ENCODE peak calls at places on chromosomes 13 and 19, in six cellular contexts. E is WERI-Rb-1, Y is uterus, O is GM23338, I is breast epithelium, C is PC-9. M is an unnamed sample. For H3K27me3, the result is how much of the 10 kb centered on the place peaks cover.

GRCh38 chr19:49840321-49840720 is 10.6 kb upstream of the PTOV1 start:
- DNase-seq in E (no peak), I (no peak), O (no peak), C (no peak), Y (no peak), M (no peak)

GRCh38 chr19:34972163-34972705 is 8.2 kb upstream of the ZNF792 start:
- DNase-seq in I (peak), C (no peak), O (no peak), Y (no peak), E (no peak), M (no peak)

GRCh38 chr19:8421484-8422461 is 8.7 kb downstream of the MARCHF2 start:
- DNase-seq in C (no peak), Y (no peak), E (no peak), I (no peak), O (no peak), M (no peak)

GRCh38 chr19:53130506-53130905 is 2.2 kb downstream of the ZNF415 start:
- DNase-seq in Y (no peak), I (no peak), C (no peak), O (peak), E (no peak), M (peak)

GRCh38 chr13:33204130-33204927 is 81.2 kb downstream of the STARD13 start:
- DNase-seq in C (no peak), I (no peak), Y (peak), E (no peak), O (no peak), M (no peak)

GRCh38 chr13:106490887-106491321 is 44.6 kb downstream of the EFNB2 start:
- DNase-seq in Y (no peak), I (no peak), O (no peak), E (no peak), C (no peak), M (no peak)

GRCh38 chr13:81080911-81081454 is 740.1 kb upstream of the SPRY2 start:
- DNase-seq in I (no peak), Y (no peak), C (no peak), O (no peak), E (no peak), M (no peak)

GRCh38 chr13:45073809-45074208 is 46.5 kb upstream of the GTF2F2 start:
- DNase-seq in I (no peak), C (no peak), E (no peak), Y (no peak), O (peak), M (no peak)

GRCh38 chr19:19321143-19321577 is 531 bp downstream of the MAU2 start:
- DNase-seq in Y (no peak), C (no peak), I (no peak), E (peak), O (peak), M (no peak)

GRCh38 chr13:113864303-113864890 is 521 bp upstream of the GAS6 start:
- DNase-seq in E (no peak), C (no peak), O (no peak), Y (no peak), I (peak), M (no peak)

DNA sequence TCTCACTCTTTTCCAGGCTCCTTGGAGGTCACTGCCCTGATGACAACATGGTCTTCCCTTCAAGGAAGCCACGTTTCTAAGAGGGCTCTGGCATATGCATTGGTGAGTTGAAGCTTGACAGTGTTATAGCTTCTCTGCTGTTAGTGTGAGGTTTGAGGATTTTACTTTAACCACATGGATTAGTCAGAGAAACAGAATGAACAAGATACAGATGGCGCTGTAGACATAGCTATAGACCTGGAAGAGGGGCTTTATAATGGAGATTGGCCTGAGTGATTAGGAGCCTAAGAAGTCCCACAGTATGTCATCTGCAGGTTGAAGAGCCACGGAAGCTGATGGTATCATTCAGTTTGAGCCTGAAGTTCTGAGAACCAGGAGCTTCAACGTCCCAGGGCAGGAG is 18.4 kb upstream of the URI1 start:
- DNase-seq in Y (no peak), E (peak), I (no peak), C (no peak), O (no peak), M (no peak)
- TF ChIP-seq CTCF in Y (no peak), E (peak), I (no peak), C (no peak), O (no peak), M (no peak)

GRCh38 chr13:78608254-78608704 is 4.9 kb upstream of the POU4F1 start:
- DNase-seq in O (no peak), C (no peak), Y (no peak), I (no peak), E (no peak), M (no peak)

GRCh38 chr13:78611040-78611439 is 7.7 kb upstream of the POU4F1 start:
- DNase-seq in C (no peak), Y (no peak), E (no peak), I (no peak), O (no peak), M (no peak)

GRCh38 chr13:78608705-78609463 is 5.5 kb upstream of the POU4F1 start:
- DNase-seq in O (peak), C (no peak), E (no peak), I (no peak), Y (no peak), M (no peak)

GRCh38 chr13:78609464-78610205 is 6.3 kb upstream of the POU4F1 start:
- DNase-seq in Y (no peak), C (no peak), O (peak), I (no peak), E (no peak), M (no peak)

GRCh38 chr13:78610381-78610883 is 7.1 kb upstream of the POU4F1 start:
- DNase-seq in Y (no peak), I (no peak), O (no peak), C (no peak), E (no peak), M (no peak)
- H3K27me3 ChIP-seq in Y (under half), I (half or more), O (half or more), C (under half), E (under half), M (under half)

GRCh38 chr13:27666951-27667350 is 45.3 kb downstream of the POLR1D start:
- DNase-seq in O (no peak), E (no peak), I (no peak), Y (no peak), C (no peak), M (no peak)

GRCh38 chr13:27665761-27666160 is 44.1 kb downstream of the POLR1D start:
- DNase-seq in O (peak), Y (no peak), I (peak), E (no peak), C (no peak), M (no peak)

GRCh38 chr13:27662738-27663470 is 41.2 kb downstream of the POLR1D start:
- DNase-seq in O (no peak), I (no peak), E (no peak), C (no peak), Y (no peak), M (no peak)

GRCh38 chr13:27663947-27664346 is 42.3 kb downstream of the POLR1D start:
- DNase-seq in C (no peak), I (no peak), E (no peak), Y (no peak), O (peak), M (peak)

DNA sequence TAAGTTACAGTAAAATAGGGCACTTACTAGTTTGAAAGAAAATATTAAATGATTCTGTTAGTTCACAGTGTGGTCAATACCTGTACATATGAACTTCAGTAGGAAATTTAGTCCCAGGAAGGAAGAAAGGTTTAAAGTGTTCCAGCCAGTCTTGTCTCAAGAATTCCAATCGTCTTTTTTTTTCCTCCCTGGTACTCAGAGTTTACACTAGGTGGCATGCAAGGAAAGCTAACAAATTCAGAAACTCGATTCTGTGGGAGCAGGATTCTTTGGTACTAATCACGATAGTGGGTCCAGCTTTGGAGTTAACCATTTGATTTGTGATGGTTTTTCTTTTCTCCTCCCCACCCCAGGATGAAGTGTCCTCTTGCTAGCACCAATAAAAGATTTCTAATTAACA is 43.6 kb downstream of the POLR1D start:
- DNase-seq in Y (no peak), O (peak), E (no peak), I (no peak), C (no peak), M (no peak)
- TF ChIP-seq CTCF in Y (no peak), O (peak), E (peak), I (no peak), C (no peak), M (no peak)

GRCh38 chr19:47456721-47457478 is 14.8 kb downstream of the SLC8A2 start:
- DNase-seq in I (no peak), E (no peak), Y (no peak), C (no peak), O (peak), M (no peak)

GRCh38 chr19:47464619-47465018 is 7.1 kb downstream of the SLC8A2 start:
- DNase-seq in E (no peak), I (no peak), O (no peak), Y (no peak), C (no peak), M (no peak)

GRCh38 chr19:47461876-47462275 is 9.8 kb downstream of the SLC8A2 start:
- DNase-seq in O (no peak), Y (no peak), I (no peak), E (no peak), C (no peak), M (no peak)

GRCh38 chr19:47459477-47459876 is 12.2 kb downstream of the SLC8A2 start:
- DNase-seq in E (no peak), I (no peak), Y (no peak), O (no peak), C (no peak), M (no peak)

GRCh38 chr19:47458672-47459071 is 13.0 kb downstream of the SLC8A2 start:
- DNase-seq in I (no peak), C (no peak), O (no peak), E (no peak), Y (no peak), M (no peak)
- H3K27me3 ChIP-seq in I (half or more), C (half or more), O (under half), E (under half), Y (under half), M (under half)

DNA sequence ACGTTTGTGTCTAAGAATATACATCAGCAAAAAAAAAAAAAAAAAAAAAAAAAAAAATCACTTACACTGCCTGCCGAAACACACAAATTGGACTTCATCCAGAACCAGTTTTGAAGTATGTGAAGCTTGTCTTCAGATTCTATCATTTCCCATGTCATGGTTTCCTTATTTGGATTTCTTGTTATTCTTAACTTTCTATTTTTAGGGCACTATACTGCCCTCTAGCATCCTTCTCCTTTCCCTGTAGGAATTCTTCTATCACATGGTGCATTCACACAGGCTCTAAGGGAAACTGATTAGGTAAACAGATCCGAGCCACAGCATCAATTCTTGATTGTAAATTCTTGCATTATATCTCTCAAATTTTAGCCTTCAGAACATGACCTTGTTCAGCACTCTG is 1507.5 kb downstream of the OLFM4 start:
- DNase-seq in O (peak), E (no peak), Y (no peak), C (no peak), I (no peak), M (no peak)
- TF ChIP-seq CTCF in O (peak), E (no peak), Y (no peak), C (peak), I (no peak), M (no peak)

GRCh38 chr13:20093946-20094345 is 66.9 kb downstream of the GJA3 start:
- DNase-seq in C (no peak), I (no peak), Y (no peak), E (no peak), O (no peak), M (no peak)

GRCh38 chr13:20090349-20090748 is 70.5 kb downstream of the GJA3 start:
- DNase-seq in E (no peak), O (no peak), I (no peak), Y (no peak), C (no peak), M (no peak)
- H3K27me3 ChIP-seq in E (under half), O (under half), I (under half), Y (under half), C (under half), M (under half)

GRCh38 chr13:57925250-57925649 is 293.7 kb downstream of the PCDH17 start:
- DNase-seq in I (no peak), E (no peak), O (no peak), Y (no peak), C (no peak), M (no peak)
- TF ChIP-seq CTCF in I (no peak), E (no peak), O (no peak), Y (no peak), C (no peak), M (no peak)

DNA sequence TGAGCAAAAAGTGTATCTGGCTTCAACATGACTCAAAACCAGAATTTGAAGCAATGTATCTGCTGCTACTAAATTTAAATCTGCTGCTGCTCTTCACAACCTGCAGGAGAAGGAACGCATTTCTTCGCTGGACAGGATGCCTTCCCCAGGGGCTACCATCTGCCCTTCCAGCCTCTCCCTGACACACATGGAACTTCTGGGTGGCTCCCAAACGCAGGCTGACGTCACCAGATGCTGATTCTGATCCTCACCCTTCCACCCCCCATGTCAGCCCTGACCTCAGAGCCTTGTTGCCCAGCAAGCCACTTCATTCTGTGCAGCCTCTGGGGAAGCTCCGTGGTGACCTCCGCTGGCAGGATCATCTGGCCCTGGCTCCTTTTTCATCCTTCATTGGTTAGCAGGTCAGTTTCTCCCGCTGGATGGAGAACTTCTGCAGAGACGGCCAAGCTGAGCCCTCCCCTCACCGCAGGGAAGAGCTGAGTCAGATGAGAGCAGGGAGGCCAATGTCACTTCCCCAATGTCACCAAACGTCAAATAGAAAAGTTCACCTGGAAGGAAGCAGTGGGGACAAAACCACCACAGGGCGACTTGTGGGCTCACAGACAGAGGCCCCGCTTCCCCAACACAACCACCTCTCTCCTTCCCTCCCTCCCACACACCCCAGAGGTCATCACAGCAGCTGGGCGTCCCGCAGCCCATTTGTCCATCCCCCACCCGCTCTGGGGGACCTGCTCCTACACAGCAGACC is 14.0 kb upstream of the RAB20 start:
- DNase-seq in Y (no peak), I (no peak), C (peak), O (no peak), E (peak), M (no peak)
- H3K27me3 ChIP-seq in Y (under half), I (under half), C (under half), O (under half), E (under half), M (under half)

GRCh38 chr19:294819-295686 is 3.9 kb upstream of the PLPP2 start:
- DNase-seq in Y (peak), E (peak), O (peak), C (peak), I (no peak), M (peak)
- TF ChIP-seq CTCF in Y (peak), E (peak), O (peak), C (peak), I (peak), M (peak)

GRCh38 chr19:33444993-33445751 is 71.7 kb downstream of the CEBPG start:
- DNase-seq in E (no peak), Y (no peak), I (no peak), O (no peak), C (no peak), M (no peak)
- H3K27me3 ChIP-seq in E (under half), Y (under half), I (under half), O (under half), C (under half), M (under half)

M was measured in thyroid gland.